ENCODE peak calls at places on chromosomes 1 and 21, in five cellular contexts. D, B, N, Q and T are unnamed samples.

GRCh38 chr1:200727257-200727656 is 11.4 kb upstream of the CAMSAP2 start:
- DNase-seq in D (no peak), B (no peak), N (no peak), Q (no peak), T (no peak)

GRCh38 chr21:46168659-46169386 is 13.4 kb upstream of the FTCD start:
- DNase-seq in D (no peak), B (no peak), N (no peak), Q (no peak), T (no peak)

GRCh38 chr21:25885405-25885804 is 150.6 kb downstream of the GABPA start:
- DNase-seq in D (no peak), B (no peak), N (no peak), Q (no peak), T (no peak)

GRCh38 chr1:73205294-73205973 is 923.1 kb upstream of the NEGR1 start:
- DNase-seq in D (no peak), B (no peak), N (no peak), Q (no peak), T (no peak)

GRCh38 chr1:43708006-43708412 is 673 bp downstream of the ST3GAL3 start:
- DNase-seq in D (no peak), B (no peak), N (no peak), Q (no peak), T (no peak)

GRCh38 chr1:77473690-77474089 is 191.9 kb downstream of the AK5 start:
- DNase-seq in D (no peak), B (no peak), N (no peak), Q (no peak), T (no peak)

GRCh38 chr1:110610084-110610483 is 3.9 kb upstream of the KCNA2 start:
- DNase-seq in D (no peak), B (no peak), N (no peak), Q (no peak), T (no peak)

GRCh38 chr1:58628987-58629598 is 52.0 kb upstream of the TACSTD2 start:
- DNase-seq in D (no peak), B (no peak), N (no peak), Q (no peak), T (no peak)

GRCh38 chr1:1164701-1165451 is 8.8 kb upstream of the TTLL10 start:
- DNase-seq in D (no peak), B (no peak), N (no peak), Q (peak; percentile 79), T (no peak)

GRCh38 chr1:246934777-246935176 is 3.0 kb upstream of the AHCTF1 start:
- DNase-seq in D (no peak), B (no peak), N (no peak), Q (no peak), T (no peak)

GRCh38 chr1:101738475-101738874 is 258.3 kb downstream of the OLFM3 start:
- DNase-seq in D (no peak), B (no peak), N (no peak), Q (no peak), T (no peak)

GRCh38 chr1:159009704-159010361 is at the start of gene IFI16:
- DNase-seq in D (peak; percentile 13), B (peak; percentile 42), N (peak; percentile 86), Q (no peak), T (peak; percentile 58)

GRCh38 chr1:33974147-33974546 is 110.3 kb downstream of the HMGB4 start:
- DNase-seq in D (no peak), B (no peak), N (peak; percentile 23), Q (no peak), T (no peak)

GRCh38 chr1:206706806-206707205 is 22.1 kb downstream of the MAPKAPK2 start:
- DNase-seq in D (no peak), B (no peak), N (no peak), Q (no peak), T (no peak)

GRCh38 chr1:206705187-206705586 is 20.5 kb downstream of the MAPKAPK2 start:
- DNase-seq in D (no peak), B (no peak), N (peak; percentile 60), Q (no peak), T (no peak)

GRCh38 chr1:206704239-206704638 is 19.5 kb downstream of the MAPKAPK2 start:
- DNase-seq in D (no peak), B (no peak), N (no peak), Q (no peak), T (no peak)

GRCh38 chr1:206706298-206706791 is 21.6 kb downstream of the MAPKAPK2 start:
- DNase-seq in D (no peak), B (no peak), N (peak; percentile 53), Q (no peak), T (no peak)

GRCh38 chr1:206705744-206706297 is 21.1 kb downstream of the MAPKAPK2 start:
- DNase-seq in D (no peak), B (no peak), N (no peak), Q (no peak), T (no peak)
- H3K4me1 ChIP-seq in D (peaks cover 58% of the 10 kb centered on the region), B (peaks cover 77% of the 10 kb centered on the region), N (peaks cover 37% of the 10 kb centered on the region), Q (peaks cover 95% of the 10 kb centered on the region), T (peaks cover 72% of the 10 kb centered on the region)

GRCh38 chr1:70205076-70205436 is 323 bp downstream of the LRRC40 start:
- DNase-seq in D (no peak), B (no peak), N (no peak), Q (no peak), T (no peak)

GRCh38 chr1:70204578-70204977 is 801 bp downstream of the LRRC40 start:
- DNase-seq in D (no peak), B (no peak), N (no peak), Q (no peak), T (no peak)

GRCh38 chr1:70205437-70206118 is at the start of gene LRRC40:
- DNase-seq in D (peak; percentile 84), B (peak; percentile 92), N (peak; percentile 95), Q (peak; percentile 96), T (peak; percentile 96)

GRCh38 chr1:70208292-70208691 is 2.9 kb upstream of the LRRC40 start:
- DNase-seq in D (no peak), B (no peak), N (no peak), Q (no peak), T (no peak)

GRCh38 chr1:70207492-70207891 is 2.1 kb upstream of the LRRC40 start:
- DNase-seq in D (no peak), B (no peak), N (no peak), Q (no peak), T (no peak)
- H3K4me3 ChIP-seq in D (no peak overlapping the region), B (peak overlapping the region; percentile 41), N (no peak overlapping the region), Q (peak overlapping the region; percentile 75), T (no peak overlapping the region)

GRCh38 chr1:26721669-26722355 is 26.0 kb downstream of the ARID1A start:
- DNase-seq in D (no peak), B (no peak), N (no peak), Q (no peak), T (no peak)
- H3K4me1 ChIP-seq in D (peaks cover 52% of the 10 kb centered on the region), B (peaks cover 93% of the 10 kb centered on the region), N (peaks cover 26% of the 10 kb centered on the region), Q (peaks cover 100% of the 10 kb centered on the region), T (peaks cover 92% of the 10 kb centered on the region)

GRCh38 chr1:228784191-228784590 is 48.9 kb downstream of the RHOU start:
- DNase-seq in D (no peak), B (no peak), N (no peak), Q (no peak), T (no peak)

GRCh38 chr1:228782662-228783414 is 47.6 kb downstream of the RHOU start:
- DNase-seq in D (no peak), B (no peak), N (no peak), Q (peak; percentile 52), T (no peak)

GRCh38 chr1:228781161-228781771 is 46.0 kb downstream of the RHOU start:
- DNase-seq in D (no peak), B (no peak), N (no peak), Q (no peak), T (no peak)

GRCh38 chr1:228783415-228784045 is 48.3 kb downstream of the RHOU start:
- DNase-seq in D (no peak), B (no peak), N (no peak), Q (no peak), T (no peak)

GRCh38 chr1:228781801-228782661 is 46.8 kb downstream of the RHOU start:
- DNase-seq in D (no peak), B (no peak), N (no peak), Q (no peak), T (no peak)
- H3K4me3 ChIP-seq in D (no peak overlapping the region), B (no peak overlapping the region), N (no peak overlapping the region), Q (no peak overlapping the region), T (no peak overlapping the region)

DNA sequence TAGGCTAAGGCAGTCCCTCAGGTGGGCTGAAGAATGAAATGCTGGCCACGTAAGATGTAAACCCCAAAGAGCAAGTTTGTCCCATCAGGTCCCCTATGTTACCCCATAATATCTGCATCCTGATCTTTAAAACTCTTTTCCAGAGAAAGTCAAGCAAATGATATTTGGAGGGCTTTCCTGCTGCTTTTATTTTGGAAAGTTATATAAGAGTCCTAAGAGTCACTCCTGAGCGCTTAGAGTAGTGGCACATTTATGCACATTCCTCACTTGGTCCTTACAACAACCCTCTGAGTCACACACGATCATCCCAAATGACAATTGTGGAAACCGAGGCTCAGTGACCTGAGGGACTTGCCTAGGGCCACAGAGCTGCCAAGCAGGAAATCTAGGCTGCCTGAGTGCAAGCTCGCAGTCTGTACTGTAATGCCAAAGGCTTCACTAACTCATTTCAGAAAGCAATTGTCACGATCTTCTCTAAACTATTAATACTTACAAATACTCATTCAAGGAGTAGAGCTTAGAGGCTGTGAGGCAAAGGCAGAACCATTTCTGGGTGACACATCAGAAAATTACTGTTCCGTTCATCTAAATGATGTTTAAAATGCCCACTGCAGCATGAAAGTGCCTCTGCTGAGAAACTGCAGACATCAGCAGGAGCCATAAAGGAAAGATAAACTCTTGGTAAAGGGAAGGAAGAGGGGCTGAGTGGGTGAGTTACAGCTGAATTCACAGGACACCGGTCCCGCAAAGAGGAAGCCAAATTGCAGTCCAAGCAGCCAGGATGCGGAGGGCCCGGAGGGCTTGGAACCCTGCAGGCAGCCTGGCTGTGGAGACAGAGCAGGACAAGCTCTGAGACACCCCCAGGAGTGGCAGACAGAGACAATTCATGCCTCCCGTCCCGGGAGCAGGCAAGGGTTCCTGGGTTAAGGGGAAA is 30.8 kb downstream of the CAPZB start:
- DNase-seq in D (no peak), B (no peak), N (no peak), Q (no peak), T (no peak)
- H3K4me1 ChIP-seq in D (peaks cover 75% of the 10 kb centered on the region), B (peaks cover 72% of the 10 kb centered on the region), N (peaks cover 38% of the 10 kb centered on the region), Q (peaks cover 100% of the 10 kb centered on the region), T (peaks cover 92% of the 10 kb centered on the region)